ENCODE peak calls at places on chromosomes 2 and 18, in ten cellular contexts. Q is dorsolateral prefrontal cortex; X is HCT116; Y is AG09319; D is fibroblast of mammary gland; G is nephron progenitor cell; U is CD8-positive, alpha-beta T cell; N is cardiac muscle cell; I is stomach; W is ascending aorta. P is an unnamed sample.

GRCh38 chr2:212723226-212723625 is 184.6 kb upstream of the ERBB4 start:
- DNase-seq in W (no peak), D (peak; percentile 47), X (no peak), G (no peak), N (no peak), U (no peak), I (no peak), Y (peak; percentile 27), Q (no peak), P (no peak)

GRCh38 chr18:28422577-28422976 is 245.6 kb upstream of the CDH2 start:
- DNase-seq in N (no peak), Y (no peak), X (no peak), Q (no peak), I (no peak), D (no peak), W (no peak), U (no peak), G (no peak), P (no peak)

GRCh38 chr2:239276813-239277193 is 124.0 kb downstream of the HDAC4 start:
- DNase-seq in Q (no peak), I (peak; percentile 24), U (no peak), N (no peak), Y (no peak), X (no peak), G (no peak), D (no peak), W (no peak), P (no peak)

GRCh38 chr2:47651296-47651695 is 131.6 kb upstream of the MSH6 start:
- DNase-seq in U (no peak), I (no peak), X (no peak), Y (no peak), W (no peak), G (no peak), Q (no peak), N (no peak), D (no peak), P (no peak)

GRCh38 chr2:236194786-236195185 is 26.6 kb upstream of the GBX2 start:
- DNase-seq in W (no peak), X (no peak), N (no peak), Q (no peak), I (no peak), U (no peak), D (no peak), G (no peak), Y (no peak), P (no peak)

GRCh38 chr2:103161456-103162289 is 399.8 kb downstream of the TMEM182 start:
- DNase-seq in Q (no peak), D (peak; percentile 59), X (peak; percentile 16), Y (peak; percentile 1), N (peak; percentile 76), I (peak; percentile 36), U (no peak), W (no peak), G (peak; percentile 42), P (peak; percentile 0)

GRCh38 chr18:62326646-62327348 is 1.7 kb downstream of the TNFRSF11A start:
- DNase-seq in X (no peak), I (no peak), W (no peak), D (no peak), Q (no peak), N (no peak), G (no peak), Y (no peak), U (no peak), P (no peak)

GRCh38 chr2:28586864-28587263 is 91.0 kb downstream of the PLB1 start:
- DNase-seq in X (no peak), U (peak; percentile 71), I (no peak), Y (no peak), W (no peak), D (no peak), Q (no peak), G (no peak), N (no peak), P (no peak)

GRCh38 chr2:73185965-73186364 is 16.4 kb upstream of the NOTO start:
- DNase-seq in U (no peak), X (no peak), D (no peak), G (no peak), N (no peak), Q (no peak), I (no peak), W (no peak), Y (no peak), P (no peak)

GRCh38 chr2:224565452-224566035 is 19.6 kb downstream of the CUL3 start:
- DNase-seq in I (no peak), N (no peak), G (no peak), D (no peak), W (no peak), X (no peak), Q (no peak), U (no peak), Y (no peak), P (no peak)

GRCh38 chr18:2654105-2654827 is 1.3 kb upstream of the SMCHD1 start:
- DNase-seq in Y (no peak), D (no peak), I (no peak), G (no peak), N (no peak), Q (no peak), X (no peak), U (no peak), W (no peak), P (no peak)

GRCh38 chr2:39549718-39550464 is 112.8 kb upstream of the MAP4K3 start:
- DNase-seq in Q (no peak), G (no peak), X (no peak), U (no peak), W (no peak), D (no peak), N (no peak), I (no peak), Y (no peak), P (no peak)

GRCh38 chr2:201406077-201406662 is 45.1 kb downstream of the TRAK2 start:
- DNase-seq in Q (no peak), D (peak; percentile 94), Y (peak; percentile 78), U (no peak), X (no peak), G (no peak), I (no peak), W (no peak), N (no peak), P (no peak)

GRCh38 chr2:60479226-60480088 is 74.0 kb downstream of the BCL11A start:
- DNase-seq in X (no peak), G (no peak), Y (no peak), Q (no peak), N (no peak), U (no peak), W (peak; percentile 27), I (no peak), D (no peak), P (no peak)

DNA sequence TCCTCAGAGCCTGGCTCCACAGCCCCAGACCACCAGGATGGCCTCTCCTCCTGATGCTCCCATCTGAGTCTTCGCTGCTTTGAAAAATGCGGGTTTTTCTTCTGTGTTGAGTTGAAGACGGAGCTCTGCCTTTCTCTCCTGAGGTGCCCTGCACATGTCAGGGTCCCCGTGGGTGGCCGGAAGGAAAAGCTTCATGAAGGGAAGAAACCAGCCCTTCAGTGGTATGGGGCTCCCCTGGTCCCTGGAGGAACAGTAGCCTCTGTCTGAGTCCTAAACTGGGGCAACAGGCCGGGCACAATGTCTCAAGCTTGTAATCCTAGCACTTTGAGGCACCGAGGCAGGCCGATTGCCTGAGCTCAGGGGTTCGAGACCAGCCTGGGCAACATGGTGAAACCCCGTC is 54.7 kb upstream of the CAB39 start:
- DNase-seq in D (no peak), U (no peak), N (no peak), W (no peak), Y (no peak), G (no peak), Q (no peak), I (no peak), X (no peak), P (no peak)
- TF ChIP-seq CTCF in D (no peak), U (no peak), N (no peak), W (no peak), Y (no peak), G (no peak), Q (no peak), I (no peak), X (no peak), P (no peak)

DNA sequence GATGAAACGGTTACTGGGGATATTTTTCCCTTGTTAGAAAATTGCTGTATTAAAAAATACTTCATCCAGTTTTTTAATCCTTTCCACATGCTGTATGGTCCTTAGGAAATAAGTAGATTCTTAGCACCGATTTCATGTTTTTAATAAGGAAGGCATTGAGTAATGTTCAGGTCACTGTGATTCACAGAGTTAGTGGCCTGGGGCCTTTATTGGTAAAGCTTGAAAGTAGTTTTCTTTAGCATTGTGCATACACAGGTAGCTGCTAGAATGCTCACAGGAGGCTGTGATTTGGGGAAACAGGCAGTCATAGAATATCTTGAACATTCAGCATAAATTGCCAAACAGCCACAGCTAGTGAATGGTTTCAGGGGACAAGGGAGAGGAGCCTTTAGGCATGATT is 79.8 kb downstream of the XRCC5 start:
- DNase-seq in U (no peak), D (peak; percentile 73), X (no peak), W (no peak), N (no peak), G (no peak), Y (peak; percentile 25), I (no peak), Q (no peak), P (no peak)
- TF ChIP-seq CTCF in U (no peak), D (no peak), X (no peak), W (no peak), N (no peak), G (no peak), Y (no peak), I (no peak), Q (no peak), P (no peak)

GRCh38 chr2:230160112-230160660 is 59.6 kb downstream of the SP110 start:
- DNase-seq in U (peak; percentile 68), G (peak; percentile 47), D (peak; percentile 54), Q (no peak), I (peak; percentile 59), W (no peak), Y (peak; percentile 15), N (peak; percentile 57), X (peak; percentile 26), P (peak; percentile 5)

GRCh38 chr2:230156782-230157181 is 63.0 kb downstream of the SP110 start:
- DNase-seq in U (no peak), X (no peak), N (no peak), W (no peak), I (no peak), G (no peak), Q (no peak), Y (no peak), D (no peak), P (no peak)

GRCh38 chr2:230155359-230155758 is 64.4 kb downstream of the SP110 start:
- DNase-seq in U (no peak), N (no peak), Y (no peak), G (no peak), W (no peak), D (no peak), X (no peak), I (no peak), Q (no peak), P (no peak)

GRCh38 chr2:230158468-230158867 is 61.3 kb downstream of the SP110 start:
- DNase-seq in X (no peak), D (no peak), W (no peak), Y (no peak), Q (no peak), U (no peak), G (no peak), I (no peak), N (no peak), P (no peak)

GRCh38 chr2:230157300-230157699 is 62.5 kb downstream of the SP110 start:
- DNase-seq in I (no peak), W (no peak), Y (no peak), D (no peak), G (no peak), U (no peak), X (no peak), Q (no peak), N (no peak), P (no peak)
- TF ChIP-seq CTCF in I (no peak), W (no peak), Y (no peak), D (no peak), G (no peak), U (no peak), X (no peak), Q (no peak), N (no peak), P (no peak)

GRCh38 chr2:210553371-210553770 is 3.0 kb upstream of the CPS1 start:
- DNase-seq in N (peak; percentile 30), D (no peak), X (no peak), Q (no peak), G (no peak), Y (no peak), U (no peak), W (no peak), I (no peak), P (no peak)
- TF ChIP-seq CTCF in N (no peak), D (no peak), X (no peak), Q (no peak), G (no peak), Y (no peak), U (no peak), W (no peak), I (no peak), P (no peak)